ENCODE peak calls at places on chromosomes 4 and X, in ten cellular contexts. L is progenitor cell of endocrine pancreas; F is CD8-positive, alpha-beta T cell; H is GM20000; O is putamen; E is left ventricle myocardium inferior; T is Ammon's horn; K is adrenal gland; C is GM13976; V is small intestine. Q is an unnamed sample.

GRCh38 chr4:77821775-77822174 is 2.6 kb upstream of the CNOT6L start:
- DNase-seq in L (no peak), F (no peak), H (no peak), O (no peak), E (no peak), T (peak; percentile 1), K (no peak), C (no peak), V (peak; percentile 49), Q (no peak)

GRCh38 chr4:168776382-168776781 is 233.7 kb downstream of the CBR4 start:
- DNase-seq in L (no peak), F (no peak), H (no peak), O (no peak), E (no peak), T (no peak), K (no peak), C (no peak), V (no peak), Q (no peak)

GRCh38 chrX:41984628-41985027 is 61.3 kb upstream of the CASK start:
- DNase-seq in L (no peak), F (no peak), H (no peak), O (peak; percentile 7), E (no peak), T (no peak), K (no peak), C (no peak), V (no peak), Q (no peak)

GRCh38 chrX:48631376-48632090 is 34.2 kb downstream of the WDR13 start:
- DNase-seq in L (peak; percentile 58), F (peak; percentile 78), H (peak; percentile 76), O (peak; percentile 84), E (peak; percentile 55), T (peak; percentile 88), K (peak; percentile 90), C (peak; percentile 83), V (peak; percentile 79), Q (peak; percentile 78)

GRCh38 chr4:84220990-84221389 is 278.1 kb downstream of the NKX6-1 start:
- DNase-seq in L (no peak), F (no peak), H (no peak), O (no peak), E (no peak), T (no peak), K (no peak), C (no peak), V (no peak), Q (no peak)

GRCh38 chr4:7414046-7414445 is 20.7 kb downstream of the PSAPL1 start:
- DNase-seq in L (no peak), F (no peak), H (no peak), O (no peak), E (peak; percentile 5), T (no peak), K (no peak), C (no peak), V (no peak), Q (no peak)

GRCh38 chrX:110086916-110087484 is 84.1 kb downstream of the TMEM164 start:
- DNase-seq in L (no peak), F (no peak), H (no peak), O (no peak), E (no peak), T (no peak), K (no peak), C (no peak), V (peak; percentile 46), Q (no peak)

GRCh38 chrX:123647244-123647643 is 85.6 kb downstream of the THOC2 start:
- DNase-seq in L (no peak), F (no peak), H (no peak), O (no peak), E (no peak), T (no peak), K (no peak), C (no peak), V (no peak), Q (no peak)

GRCh38 chrX:41029332-41029731 is 55.9 kb upstream of the USP9X start:
- DNase-seq in L (no peak), F (no peak), H (no peak), O (no peak), E (no peak), T (no peak), K (no peak), C (no peak), V (no peak), Q (no peak)

GRCh38 chr4:147731611-147732515 is at the start of gene ARHGAP10:
- DNase-seq in L (peak; percentile 58), F (peak; percentile 79), H (peak; percentile 84), O (peak; percentile 42), E (peak; percentile 83), T (peak; percentile 43), K (peak; percentile 78), C (peak; percentile 85), V (peak; percentile 64), Q (no peak)

GRCh38 chr4:105058177-105058812 is 88.4 kb upstream of the TET2 start:
- DNase-seq in L (no peak), F (no peak), H (no peak), O (no peak), E (no peak), T (no peak), K (no peak), C (no peak), V (no peak), Q (no peak)

GRCh38 chr4:121114756-121115155 is 42.4 kb upstream of the NDNF start:
- DNase-seq in L (no peak), F (no peak), H (no peak), O (no peak), E (no peak), T (no peak), K (no peak), C (no peak), V (no peak), Q (no peak)

GRCh38 chrX:107659286-107659685 is 31.0 kb downstream of the PRPS1 start:
- DNase-seq in L (no peak), F (no peak), H (no peak), O (no peak), E (no peak), T (no peak), K (no peak), C (no peak), V (no peak), Q (no peak)

GRCh38 chr4:41072021-41072777 is 142.1 kb downstream of the APBB2 start:
- DNase-seq in L (no peak), F (no peak), H (no peak), O (no peak), E (no peak), T (peak; percentile 71), K (no peak), C (no peak), V (no peak), Q (peak; percentile 60)

GRCh38 chr4:171985129-171985528 is 171.9 kb downstream of the GALNTL6 start:
- DNase-seq in L (no peak), F (no peak), H (no peak), O (no peak), E (no peak), T (no peak), K (no peak), C (no peak), V (no peak), Q (no peak)

GRCh38 chr4:101331017-101331416 is 16.3 kb downstream of the PPP3CA start:
- DNase-seq in L (no peak), F (no peak), H (no peak), O (no peak), E (no peak), T (no peak), K (no peak), C (no peak), V (no peak), Q (no peak)

GRCh38 chr4:77818667-77819408 is at the start of gene CNOT6L:
- DNase-seq in L (peak; percentile 43), F (peak; percentile 92), H (peak; percentile 80), O (peak; percentile 66), E (peak; percentile 82), T (peak; percentile 75), K (peak; percentile 75), C (peak; percentile 72), V (peak; percentile 72), Q (peak; percentile 69)

GRCh38 chr4:10106421-10107039 is 10.1 kb downstream of the WDR1 start:
- DNase-seq in L (no peak), F (peak; percentile 72), H (no peak), O (peak; percentile 73), E (no peak), T (peak; percentile 82), K (peak; percentile 91), C (no peak), V (no peak), Q (peak; percentile 36)

GRCh38 chr4:123017636-123018390 is 95.4 kb upstream of the NUDT6 start:
- DNase-seq in L (no peak), F (no peak), H (no peak), O (no peak), E (no peak), T (no peak), K (peak; percentile 30), C (no peak), V (no peak), Q (no peak)

GRCh38 chrX:119895843-119896326 is at the start of gene AKAP14:
- DNase-seq in L (no peak), F (no peak), H (no peak), O (no peak), E (no peak), T (no peak), K (no peak), C (no peak), V (no peak), Q (no peak)

GRCh38 chrX:47854474-47854873 is 17.8 kb downstream of the ZNF81 start:
- DNase-seq in L (no peak), F (no peak), H (no peak), O (peak; percentile 7), E (peak; percentile 9), T (peak; percentile 53), K (peak; percentile 56), C (no peak), V (peak; percentile 54), Q (peak; percentile 13)

GRCh38 chrX:155094468-155095061 is 23.3 kb downstream of the BRCC3 start:
- DNase-seq in L (no peak), F (no peak), H (no peak), O (no peak), E (no peak), T (no peak), K (peak; percentile 25), C (peak; percentile 17), V (peak; percentile 24), Q (peak; percentile 1)

GRCh38 chrX:26511621-26512363 is 295.8 kb downstream of the MAGEB5 start:
- DNase-seq in L (no peak), F (no peak), H (no peak), O (no peak), E (no peak), T (peak; percentile 1), K (no peak), C (no peak), V (no peak), Q (no peak)

GRCh38 chrX:34382416-34382815 is 250.3 kb upstream of the FAM47A start:
- DNase-seq in L (no peak), F (no peak), H (no peak), O (no peak), E (no peak), T (no peak), K (no peak), C (no peak), V (no peak), Q (no peak)

GRCh38 chrX:125744914-125745313 is 421.2 kb downstream of the DCAF12L2 start:
- DNase-seq in L (no peak), F (no peak), H (no peak), O (no peak), E (no peak), T (no peak), K (no peak), C (no peak), V (no peak), Q (no peak)

Q was measured in midbrain.